ENCODE peak calls at places on chromosomes 16 and 17, in nine cellular contexts. B is nephron progenitor cell, M is GM13977, L is ovary, O is heart left ventricle, K is AG04450, N is fibroblast of the aortic adventitia, T is AG04449, E is cardiac muscle cell. I is an unnamed sample.

GRCh38 chr16:1057252-1057932 is 15.2 kb upstream of the SSTR5 start:
- DNase-seq in B (peak; percentile 72), O (no peak), E (peak; percentile 27), N (peak; percentile 4), M (peak; percentile 74), T (no peak), L (no peak), K (no peak), I (peak; percentile 44)

GRCh38 chr17:44921122-44921882 is 6.0 kb upstream of the GFAP start:
- DNase-seq in K (no peak), B (peak; percentile 55), O (no peak), T (no peak), L (no peak), E (no peak), M (no peak), N (no peak), I (no peak)

GRCh38 chr16:49500211-49500610 is 126.6 kb downstream of the C16orf78 start:
- DNase-seq in O (no peak), T (no peak), N (no peak), M (no peak), B (no peak), K (no peak), E (no peak), L (no peak), I (no peak)

GRCh38 chr16:85656351-85657266 is 32.1 kb downstream of the GINS2 start:
- DNase-seq in M (no peak), T (no peak), L (no peak), O (peak; percentile 48), B (no peak), K (no peak), N (no peak), E (no peak), I (no peak)

GRCh38 chr16:88924834-88925539 is 52.0 kb downstream of the CBFA2T3 start:
- DNase-seq in E (peak; percentile 89), N (peak; percentile 86), B (peak; percentile 49), T (peak; percentile 42), M (peak; percentile 84), L (peak; percentile 40), K (peak; percentile 20), O (no peak), I (no peak)

GRCh38 chr16:8113843-8114242 is 476.5 kb downstream of the TMEM114 start:
- DNase-seq in M (no peak), N (no peak), L (no peak), B (no peak), E (no peak), T (no peak), O (no peak), K (no peak), I (no peak)

GRCh38 chr16:23510154-23510914 is at the start of gene GGA2:
- DNase-seq in T (no peak), L (peak; percentile 88), O (peak; percentile 92), M (peak; percentile 90), K (no peak), E (peak; percentile 86), B (peak; percentile 82), N (peak; percentile 75), I (peak; percentile 76)

GRCh38 chr17:2393954-2394749 is 6.7 kb downstream of the MNT start:
- DNase-seq in B (no peak), M (no peak), N (no peak), O (peak; percentile 49), E (no peak), K (no peak), T (no peak), L (no peak), I (no peak)

GRCh38 chr16:81583893-81584705 is 139.5 kb downstream of the CMIP start:
- DNase-seq in K (peak; percentile 58), L (no peak), E (no peak), B (no peak), M (no peak), N (peak; percentile 24), O (no peak), T (no peak), I (no peak)

GRCh38 chr17:55273579-55274370 is 9.0 kb downstream of the HLF start:
- DNase-seq in K (no peak), E (no peak), L (peak; percentile 38), T (no peak), O (peak; percentile 81), N (peak; percentile 32), M (no peak), B (no peak), I (no peak)

GRCh38 chr16:17457997-17458396 is 12.8 kb downstream of the XYLT1 start:
- DNase-seq in B (no peak), M (no peak), O (no peak), N (no peak), T (no peak), K (no peak), E (no peak), L (no peak), I (no peak)

GRCh38 chr16:426115-426905 is 861 bp downstream of the RAB11FIP3 start:
- DNase-seq in E (no peak), O (no peak), T (no peak), M (peak; percentile 53), N (no peak), B (peak; percentile 38), L (peak; percentile 36), K (no peak), I (peak; percentile 19)

GRCh38 chr17:60989439-60989838 is 311.8 kb downstream of the BCAS3 start:
- DNase-seq in B (no peak), K (no peak), T (no peak), L (no peak), E (no peak), O (no peak), N (no peak), M (no peak), I (no peak)

GRCh38 chr17:32564325-32564724 is 77.5 kb downstream of the CDK5R1 start:
- DNase-seq in M (peak; percentile 38), L (no peak), K (no peak), N (no peak), B (no peak), T (no peak), E (no peak), O (no peak), I (no peak)

GRCh38 chr17:83161298-83162034 is 82.1 kb downstream of the METRNL start:
- DNase-seq in T (no peak), L (no peak), E (peak; percentile 6), N (peak; percentile 32), K (peak; percentile 72), B (no peak), M (no peak), O (no peak), I (peak; percentile 2)

GRCh38 chr17:76371656-76372628 is 12.5 kb upstream of the SPHK1 start:
- DNase-seq in M (no peak), O (no peak), B (no peak), T (peak; percentile 66), E (peak; percentile 89), K (peak; percentile 92), N (peak; percentile 99), L (no peak), I (no peak)

GRCh38 chr16:4519274-4520058 is 19.1 kb downstream of the CDIP1 start:
- DNase-seq in E (no peak), T (no peak), M (no peak), N (no peak), L (no peak), K (no peak), B (no peak), O (no peak), I (no peak)

DNA sequence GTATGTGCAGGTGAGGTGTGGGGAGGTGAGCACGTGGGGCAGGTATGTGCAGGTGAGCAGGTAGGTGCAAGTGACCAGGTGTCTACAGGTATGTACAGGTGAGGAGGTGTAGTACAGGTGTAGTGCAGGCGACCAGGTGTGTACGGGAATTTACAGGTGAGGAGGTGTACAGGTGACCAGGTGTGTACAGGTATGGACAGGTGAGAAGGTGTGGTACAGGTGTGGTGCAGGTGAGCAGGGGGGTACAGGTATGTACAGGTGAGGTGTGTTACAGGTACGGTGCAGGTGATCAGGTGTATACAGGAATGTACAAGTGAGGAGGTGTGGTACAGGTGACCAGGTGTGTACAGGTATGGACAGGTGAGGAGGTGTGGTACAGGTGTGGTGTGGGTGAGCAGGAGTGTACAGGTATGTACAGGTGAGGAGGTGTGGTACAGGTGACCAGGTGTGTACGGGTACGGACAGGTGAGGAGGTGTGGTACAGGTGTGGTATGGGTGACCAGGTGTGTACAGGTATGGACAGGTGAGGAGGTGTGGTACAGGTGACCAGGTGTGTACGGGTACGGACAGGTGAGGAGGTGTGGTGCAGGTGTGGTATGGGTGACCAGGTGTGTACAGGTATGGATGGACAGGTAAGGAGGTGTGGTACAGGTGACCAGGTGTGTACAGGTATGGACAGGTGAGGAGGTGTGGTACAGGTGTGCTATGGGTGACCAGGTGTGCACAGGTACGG is 12.8 kb upstream of the DBNDD1 start:
- DNase-seq in B (no peak), K (no peak), L (no peak), T (no peak), M (no peak), O (no peak), E (peak; percentile 70), N (peak; percentile 64), I (no peak)
- TF ChIP-seq CTCF in B (no peak), K (no peak), L (no peak), T (no peak), M (no peak), O (no peak), E (no peak), N (no peak), I (no peak)

DNA sequence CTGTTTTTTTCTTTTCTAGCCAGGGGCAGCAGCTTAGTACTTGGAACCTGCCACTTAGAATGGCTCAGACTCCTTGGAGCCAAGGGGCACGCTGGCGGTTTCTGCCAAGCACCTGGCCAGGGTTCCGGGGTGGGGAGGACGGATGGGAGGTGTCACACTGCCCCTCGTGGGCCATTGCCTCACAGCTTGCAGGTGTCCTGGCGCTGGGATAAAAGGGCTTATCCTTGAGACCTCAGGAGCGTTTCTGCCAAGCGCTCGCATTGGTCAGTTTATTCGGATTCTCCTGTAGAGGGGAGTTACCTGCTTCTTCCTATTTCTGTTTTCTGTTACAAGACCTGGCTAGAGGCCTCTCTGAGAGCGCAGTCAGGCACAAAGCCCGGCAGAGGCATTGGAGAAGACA is 234.6 kb downstream of the MSI2 start:
- DNase-seq in E (no peak), B (no peak), T (no peak), M (no peak), L (no peak), O (no peak), K (no peak), N (no peak), I (no peak)
- TF ChIP-seq CTCF in E (no peak), B (no peak), T (no peak), M (no peak), L (no peak), O (no peak), K (no peak), N (no peak), I (no peak)

DNA sequence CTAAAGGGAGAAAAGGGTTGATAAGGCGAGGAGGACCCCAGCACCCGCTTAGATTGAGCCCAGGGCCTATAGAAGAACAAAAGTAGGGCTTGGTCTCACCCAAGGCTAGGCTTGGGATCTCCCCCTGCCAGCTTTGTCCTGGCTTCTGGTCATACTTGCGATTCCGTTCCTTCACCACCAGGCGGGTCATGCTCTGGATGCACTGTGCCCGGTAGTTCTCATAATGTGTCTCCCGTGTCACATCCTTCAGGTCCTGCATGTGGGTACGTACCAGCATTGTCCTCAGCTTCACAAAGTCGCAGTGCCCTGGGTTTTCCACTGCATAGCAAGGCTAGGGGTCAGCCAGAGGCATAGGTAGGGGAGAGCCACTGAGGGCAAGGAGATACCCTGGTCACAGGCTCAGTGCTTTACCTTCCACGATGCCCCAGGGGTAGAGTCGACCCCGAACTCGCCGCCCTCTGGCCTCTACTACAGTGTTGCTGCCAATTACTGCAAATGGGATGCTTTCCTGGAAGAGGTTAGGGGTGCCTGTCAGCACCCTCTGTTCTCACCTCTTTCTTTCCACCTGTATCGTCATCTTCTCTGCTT is 6.5 kb upstream of the MTMR4 start:
- DNase-seq in E (peak; percentile 43), O (no peak), L (no peak), T (no peak), K (no peak), N (no peak), B (peak; percentile 53), M (no peak), I (no peak)
- TF ChIP-seq CTCF in E (peak; percentile 50), O (peak; percentile 16), L (no peak), T (peak; percentile 49), K (peak; percentile 50), N (peak; percentile 56), B (peak; percentile 63), M (peak; percentile 18), I (no peak)

GRCh38 chr16:30371248-30371816 is 1.0 kb upstream of the TBC1D10B start:
- DNase-seq in E (no peak), O (no peak), B (no peak), K (no peak), M (no peak), N (no peak), L (no peak), T (no peak), I (no peak)
- TF ChIP-seq CTCF in E (no peak), O (peak; percentile 2), B (no peak), K (no peak), M (peak; percentile 19), N (no peak), L (no peak), T (no peak), I (no peak)